ENCODE peak calls at places on chromosomes 11 and 22, in four cellular contexts. F, M, Q and N are unnamed samples.

GRCh38 chr22:30943368-30943767 is 25.2 kb downstream of the MORC2 start:
- DNase-seq in F (peak; percentile 51), M (no peak), Q (no peak), N (no peak)

GRCh38 chr22:30822216-30823014 is 127.7 kb downstream of the OSBP2 start:
- DNase-seq in F (no peak), M (no peak), Q (peak; percentile 54), N (no peak)

GRCh38 chr11:68406318-68407313 is 53.9 kb upstream of the PPP6R3 start:
- DNase-seq in F (no peak), M (no peak), Q (no peak), N (no peak)

GRCh38 chr11:104841973-104842372 is 56.3 kb downstream of the CASP12 start:
- DNase-seq in F (no peak), M (no peak), Q (peak; percentile 3), N (no peak)

GRCh38 chr11:76190376-76190775 is 15.9 kb downstream of the WNT11 start:
- DNase-seq in F (no peak), M (no peak), Q (no peak), N (no peak)

GRCh38 chr22:36318442-36318841 is 65.5 kb downstream of the APOL1 start:
- DNase-seq in F (no peak), M (no peak), Q (no peak), N (no peak)

GRCh38 chr11:124080319-124081001 is 34.8 kb upstream of the VWA5A start:
- DNase-seq in F (no peak), M (peak; percentile 7), Q (no peak), N (no peak)

GRCh38 chr11:64564947-64565889 is 25.8 kb upstream of the SLC22A12 start:
- DNase-seq in F (no peak), M (peak; percentile 17), Q (no peak), N (no peak)

GRCh38 chr22:44002324-44002723 is 21.8 kb upstream of the PARVB start:
- DNase-seq in F (no peak), M (no peak), Q (no peak), N (no peak)

GRCh38 chr22:47290706-47291430 is 528.4 kb downstream of the TBC1D22A start:
- DNase-seq in F (no peak), M (no peak), Q (no peak), N (no peak)

GRCh38 chr11:133576351-133576750 is 44.0 kb upstream of the OPCML start:
- DNase-seq in F (no peak), M (no peak), Q (no peak), N (no peak)

GRCh38 chr11:134032501-134033091 is 36.3 kb upstream of the JAM3 start:
- DNase-seq in F (no peak), M (no peak), Q (peak; percentile 74), N (peak; percentile 44)

GRCh38 chr11:27596388-27596787 is 89.8 kb upstream of the LIN7C start:
- DNase-seq in F (no peak), M (no peak), Q (no peak), N (no peak)

GRCh38 chr11:93718057-93718563 is 23.2 kb downstream of the TAF1D start:
- DNase-seq in F (no peak), M (no peak), Q (no peak), N (no peak)

GRCh38 chr11:15884131-15884530 is 472.2 kb downstream of the SOX6 start:
- DNase-seq in F (no peak), M (no peak), Q (no peak), N (no peak)

GRCh38 chr11:119094816-119095065 is 6.9 kb downstream of the DPAGT1 start:
- DNase-seq in F (no peak), M (no peak), Q (peak; percentile 93), N (peak; percentile 95)

GRCh38 chr11:90737328-90738050 is 514.6 kb upstream of the CHORDC1 start:
- DNase-seq in F (no peak), M (no peak), Q (no peak), N (no peak)

GRCh38 chr11:65609711-65610110 is 4.3 kb downstream of the MAP3K11 start:
- DNase-seq in F (no peak), M (no peak), Q (no peak), N (no peak)

GRCh38 chr11:65609236-65609635 is 4.8 kb downstream of the MAP3K11 start:
- DNase-seq in F (no peak), M (no peak), Q (peak; percentile 46), N (peak; percentile 55)

GRCh38 chr11:65607614-65608426 is 6.2 kb downstream of the MAP3K11 start:
- DNase-seq in F (no peak), M (no peak), Q (no peak), N (no peak)

GRCh38 chr11:65604258-65604657 is 8.7 kb upstream of the KCNK7 start:
- DNase-seq in F (no peak), M (no peak), Q (no peak), N (no peak)

GRCh38 chr11:65606876-65607613 is 7.0 kb downstream of the MAP3K11 start:
- DNase-seq in F (no peak), M (peak; percentile 70), Q (peak; percentile 98), N (peak; percentile 93)
- H3K4me3 ChIP-seq in F (no peak overlapping the region), M (no peak overlapping the region), Q (peak overlapping the region; percentile 53), N (peak overlapping the region; percentile 7)

DNA sequence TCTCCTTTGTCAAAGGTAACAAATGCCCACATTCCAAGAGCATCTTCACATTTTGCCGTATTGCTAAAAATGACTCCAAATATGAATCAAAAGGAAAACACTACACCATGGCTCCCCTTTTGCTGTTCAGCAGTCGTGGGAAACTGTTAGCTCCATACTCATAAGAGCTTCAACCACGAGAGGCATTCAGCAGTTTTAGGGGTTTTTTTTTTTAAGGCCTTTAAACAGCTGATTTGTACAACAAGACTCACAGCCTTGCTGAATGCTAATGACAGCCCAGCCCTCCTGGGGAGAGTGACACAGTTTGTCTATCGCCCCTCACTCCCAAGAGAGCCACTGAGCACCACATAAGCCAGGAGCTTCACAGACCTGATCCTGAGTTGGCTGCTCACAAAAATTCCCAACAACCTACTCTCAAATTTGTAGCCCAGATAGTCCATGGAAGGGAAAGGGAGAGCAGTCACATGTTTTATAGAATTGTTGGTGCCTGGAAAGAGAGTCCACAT is 32.4 kb downstream of the GALNT18 start:
- DNase-seq in F (no peak), M (no peak), Q (no peak), N (no peak)
- H3K4me3 ChIP-seq in F (no peak overlapping the region), M (no peak overlapping the region), Q (no peak overlapping the region), N (no peak overlapping the region)

DNA sequence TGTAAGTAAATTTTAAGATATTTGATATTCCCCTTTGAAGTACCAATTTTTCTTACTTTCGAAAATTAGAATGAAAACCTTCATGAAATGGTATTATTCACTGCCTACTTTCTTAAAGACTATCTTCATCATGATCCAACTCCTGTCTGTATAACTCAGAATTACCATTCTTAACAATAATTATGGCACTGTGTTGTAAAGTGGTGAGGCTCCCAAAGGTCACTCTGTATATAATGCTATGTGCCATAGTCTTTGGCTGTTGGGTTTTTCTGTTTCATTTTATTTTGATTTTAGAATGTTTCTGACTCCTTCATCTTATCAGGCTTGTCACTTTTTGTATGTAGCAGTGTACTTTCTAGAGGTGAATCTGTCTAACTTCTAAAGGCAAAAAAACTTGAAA is 52.4 kb downstream of the MAML2 start:
- DNase-seq in F (no peak), M (no peak), Q (no peak), N (no peak)
- H3K4me3 ChIP-seq in F (no peak overlapping the region), M (no peak overlapping the region), Q (no peak overlapping the region), N (no peak overlapping the region)

GRCh38 chr22:26482171-26482570 is 1.4 kb downstream of the HPS4 start:
- DNase-seq in F (no peak), M (no peak), Q (no peak), N (no peak)
- H3K4me3 ChIP-seq in F (no peak overlapping the region), M (no peak overlapping the region), Q (no peak overlapping the region), N (no peak overlapping the region)

DNA sequence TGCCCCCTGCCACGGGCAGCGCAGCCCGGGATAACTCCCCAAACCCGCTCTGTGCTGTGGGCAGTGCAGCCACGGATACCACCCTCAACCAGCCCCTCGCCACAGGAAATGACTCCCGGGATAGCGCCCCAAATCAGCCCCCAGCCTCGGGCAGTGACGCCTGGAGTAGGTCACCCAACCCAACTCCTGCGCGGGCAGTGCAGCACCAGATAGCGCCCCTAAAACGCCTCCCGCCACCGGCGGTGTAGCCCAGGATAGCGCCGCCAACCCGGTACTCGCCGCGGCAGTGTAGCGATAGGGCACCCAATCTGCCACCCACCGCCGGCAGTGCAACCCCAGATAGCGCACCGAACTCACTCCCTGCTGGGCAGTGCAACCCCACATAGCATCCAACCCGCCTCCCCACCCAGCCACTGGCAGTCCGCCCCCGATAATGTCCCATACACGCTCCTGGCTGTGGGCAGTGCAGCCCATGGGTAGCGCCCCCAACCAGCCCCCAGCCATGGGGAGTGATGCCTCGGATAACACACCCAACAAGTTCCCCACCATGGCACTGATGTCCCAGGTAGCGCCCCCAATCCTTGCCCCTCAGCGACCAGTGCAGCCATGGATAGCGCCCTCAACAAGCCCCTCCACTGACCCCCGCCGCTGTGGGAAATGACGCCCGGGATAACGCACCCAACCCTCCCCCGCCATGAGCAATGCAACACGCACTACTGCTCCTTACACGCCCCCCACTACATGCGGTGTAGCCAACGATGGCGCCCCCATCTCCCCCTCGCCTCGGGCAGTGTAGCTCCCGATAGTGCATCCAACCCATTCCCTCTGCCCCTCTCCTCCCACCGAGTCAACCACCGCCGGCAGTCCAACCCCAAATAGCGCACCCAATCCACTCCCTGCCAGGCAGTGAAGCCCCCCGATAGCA is 1.4 kb downstream of the RFPL2 start:
- DNase-seq in F (no peak), M (peak; percentile 3), Q (no peak), N (no peak)
- H3K4me3 ChIP-seq in F (peak overlapping the region; percentile 57), M (peak overlapping the region; percentile 60), Q (no peak overlapping the region), N (no peak overlapping the region)

DNA sequence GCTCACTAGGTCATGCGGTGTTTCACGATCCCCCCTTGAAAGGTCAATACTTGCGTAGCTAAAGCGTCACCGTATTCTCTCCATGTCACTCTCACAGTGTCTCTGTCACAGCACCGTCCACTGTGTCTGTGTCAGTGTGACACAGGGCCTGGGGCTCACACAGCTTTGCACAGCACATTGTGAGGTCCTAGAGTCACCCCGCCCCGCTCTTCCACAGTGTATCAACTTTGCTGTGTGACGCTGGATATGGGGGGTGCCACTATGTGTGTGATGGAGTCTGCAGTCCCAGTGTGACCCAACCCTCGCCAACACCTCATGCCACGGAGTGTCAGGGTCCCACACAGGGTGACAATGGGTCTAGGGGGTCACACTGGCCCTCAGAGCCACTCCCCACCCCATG is 583 bp downstream of the P4HA3 start:
- DNase-seq in F (no peak), M (no peak), Q (no peak), N (no peak)
- H3K4me3 ChIP-seq in F (peak overlapping the region; percentile 43), M (peak overlapping the region; percentile 77), Q (peak overlapping the region; percentile 80), N (peak overlapping the region; percentile 57)

GRCh38 chr22:20083157-20083890 is 3.3 kb downstream of the DGCR8 start:
- DNase-seq in F (no peak), M (no peak), Q (no peak), N (no peak)
- H3K4me3 ChIP-seq in F (no peak overlapping the region), M (no peak overlapping the region), Q (no peak overlapping the region), N (no peak overlapping the region)

DNA sequence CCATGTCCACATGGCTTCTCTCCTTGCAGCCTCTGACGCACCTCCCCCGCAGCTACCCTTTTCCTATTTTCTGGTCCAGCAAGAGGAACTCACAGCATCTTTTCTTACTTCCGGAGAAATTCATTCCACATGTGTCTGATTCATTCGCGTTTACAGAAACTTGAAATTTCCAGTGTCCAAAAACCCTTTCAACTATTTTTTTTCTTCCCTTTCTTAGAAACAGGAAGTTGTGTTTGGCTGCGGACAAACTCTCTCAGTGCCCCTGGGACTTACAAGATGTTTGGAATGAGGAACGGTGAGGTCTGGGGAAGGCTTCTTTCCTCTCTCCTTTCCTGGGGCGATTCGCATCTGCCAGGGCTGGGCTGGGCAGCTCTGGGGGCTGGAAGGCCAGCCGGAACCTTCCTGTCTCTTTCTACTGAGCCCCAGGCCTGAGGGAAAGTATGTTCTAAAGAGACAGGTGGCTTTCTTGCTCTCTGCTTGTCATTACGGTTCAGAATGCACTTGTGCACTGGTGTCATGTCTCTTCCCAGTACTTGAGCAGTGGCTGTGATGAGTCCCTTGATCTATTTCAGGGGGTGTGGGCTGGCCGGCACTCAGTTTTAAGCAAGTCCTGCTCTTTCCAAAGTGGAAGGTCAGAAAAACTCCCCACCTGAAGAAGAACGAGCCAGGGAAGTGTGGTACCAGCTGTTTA is 27.5 kb downstream of the ADAMTS8 start:
- DNase-seq in F (no peak), M (no peak), Q (peak; percentile 89), N (peak; percentile 81)
- H3K4me3 ChIP-seq in F (no peak overlapping the region), M (no peak overlapping the region), Q (peak overlapping the region; percentile 7), N (no peak overlapping the region)

GRCh38 chr11:36793542-36793926 is 195.5 kb upstream of the RAG2 start:
- DNase-seq in F (no peak), M (no peak), Q (peak; percentile 5), N (no peak)
- H3K4me3 ChIP-seq in F (no peak overlapping the region), M (no peak overlapping the region), Q (no peak overlapping the region), N (no peak overlapping the region)